ENCODE peak calls at places on chromosomes 13 and 19, in eight cellular contexts. C is psoas muscle, Y is dorsolateral prefrontal cortex, O is foreskin keratinocyte, S is left lung, M is tibial nerve, U is HL-60, L is sigmoid colon. X is an unnamed sample.

GRCh38 chr19:35011091-35011689 is 11.1 kb downstream of the GRAMD1A start:
- DNase-seq in C (no peak), Y (no peak), O (no peak), S (no peak), M (no peak), U (peak), L (peak), X (peak)

GRCh38 chr19:51480590-51480989 is 2.3 kb downstream of the CEACAM18 start:
- DNase-seq in C (no peak), Y (no peak), O (no peak), S (no peak), M (no peak), U (no peak), L (peak), X (no peak)

GRCh38 chr19:4803736-4804695 is 12.5 kb downstream of the FEM1A start:
- DNase-seq in C (peak), Y (peak), O (no peak), S (peak), M (no peak), U (peak), L (no peak), X (peak)

GRCh38 chr19:17889609-17890214 is 18.0 kb downstream of the SLC5A5 start:
- DNase-seq in C (no peak), Y (no peak), O (no peak), S (no peak), M (no peak), U (no peak), L (no peak), X (no peak)

GRCh38 chr19:45271709-45272108 is 20.6 kb downstream of the MARK4 start:
- DNase-seq in C (no peak), Y (no peak), O (no peak), S (no peak), M (no peak), U (no peak), L (no peak), X (no peak)

GRCh38 chr19:18317998-18318800 is 4.7 kb downstream of the LSM4 start:
- DNase-seq in C (no peak), Y (no peak), O (no peak), S (peak), M (no peak), U (peak), L (no peak), X (peak)

GRCh38 chr19:6100284-6100915 is 9.9 kb downstream of the RFX2 start:
- DNase-seq in C (peak), Y (no peak), O (no peak), S (peak), M (no peak), U (peak), L (no peak), X (no peak)

GRCh38 chr13:35502456-35502855 is 26.0 kb upstream of the MAB21L1 start:
- DNase-seq in C (no peak), Y (no peak), O (no peak), S (no peak), M (no peak), U (no peak), L (no peak), X (no peak)

GRCh38 chr13:113145496-113145895 is 13.0 kb upstream of the PROZ start:
- DNase-seq in C (no peak), Y (no peak), O (no peak), S (no peak), M (no peak), U (no peak), L (no peak), X (no peak)

GRCh38 chr19:28905996-28906395 is 307.0 kb downstream of the UQCRFS1 start:
- DNase-seq in C (no peak), Y (no peak), O (no peak), S (no peak), M (no peak), U (no peak), L (no peak), X (no peak)

GRCh38 chr13:44259045-44260042 is 114.3 kb upstream of the SERP2 start:
- DNase-seq in C (peak), Y (peak), O (no peak), S (no peak), M (peak), U (peak), L (no peak), X (peak)

GRCh38 chr19:16371540-16371986 is 46.9 kb downstream of the KLF2 start:
- DNase-seq in C (peak), Y (no peak), O (no peak), S (peak), M (no peak), U (peak), L (no peak), X (peak)

GRCh38 chr13:41017744-41018582 is 1.2 kb downstream of the ELF1 start:
- DNase-seq in C (no peak), Y (no peak), O (no peak), S (no peak), M (no peak), U (no peak), L (no peak), X (no peak)

GRCh38 chr19:19120308-19121156 is 17.7 kb downstream of the TMEM161A start:
- DNase-seq in C (no peak), Y (no peak), O (no peak), S (peak), M (peak), U (peak), L (peak), X (no peak)

GRCh38 chr19:11018179-11018578 is 57.3 kb downstream of the SMARCA4 start:
- DNase-seq in C (no peak), Y (no peak), O (no peak), S (no peak), M (no peak), U (no peak), L (no peak), X (no peak)

GRCh38 chr19:4507150-4507452 is 11.2 kb downstream of the PLIN4 start:
- DNase-seq in C (no peak), Y (no peak), O (no peak), S (no peak), M (no peak), U (no peak), L (no peak), X (no peak)

GRCh38 chr13:34733720-34734119 is 208.3 kb upstream of the NBEA start:
- DNase-seq in C (no peak), Y (no peak), O (no peak), S (no peak), M (no peak), U (no peak), L (no peak), X (no peak)

GRCh38 chr19:10118960-10119359 is 739 bp downstream of the EIF3G start:
- DNase-seq in C (no peak), Y (no peak), O (no peak), S (no peak), M (no peak), U (no peak), L (no peak), X (peak)

GRCh38 chr13:48160879-48161278 is 66.0 kb upstream of the MED4 start:
- DNase-seq in C (peak), Y (no peak), O (no peak), S (no peak), M (peak), U (no peak), L (no peak), X (no peak)

GRCh38 chr13:73187106-73187505 is 128.3 kb downstream of the KLF5 start:
- DNase-seq in C (no peak), Y (no peak), O (no peak), S (no peak), M (no peak), U (no peak), L (no peak), X (no peak)

GRCh38 chr13:79995334-79995733 is 345.6 kb downstream of the SPRY2 start:
- DNase-seq in C (no peak), Y (no peak), O (peak), S (no peak), M (no peak), U (no peak), L (no peak), X (no peak)

GRCh38 chr19:15147090-15147489 is 39.9 kb downstream of the SYDE1 start:
- DNase-seq in C (no peak), Y (no peak), O (no peak), S (no peak), M (no peak), U (no peak), L (no peak), X (no peak)

GRCh38 chr13:23583491-23583890 is 13.3 kb downstream of the TNFRSF19 start:
- DNase-seq in C (no peak), Y (no peak), O (no peak), S (no peak), M (no peak), U (no peak), L (no peak), X (no peak)

GRCh38 chr19:11963566-11964355 is 1.1 kb upstream of the ZNF763 start:
- DNase-seq in C (peak), Y (peak), O (no peak), S (peak), M (peak), U (peak), L (peak), X (peak)

GRCh38 chr19:29212614-29213573 is at the start of gene UQCRFS1:
- DNase-seq in C (peak), Y (peak), O (peak), S (peak), M (peak), U (peak), L (peak), X (peak)

GRCh38 chr13:64154514-64154913 is 2738.9 kb upstream of the PCDH20 start:
- DNase-seq in C (no peak), Y (no peak), O (peak), S (no peak), M (no peak), U (no peak), L (no peak), X (no peak)

GRCh38 chr19:35076657-35077056 is 35.1 kb downstream of the HPN start:
- DNase-seq in C (no peak), Y (no peak), O (no peak), S (no peak), M (no peak), U (no peak), L (no peak), X (no peak)

GRCh38 chr13:97275265-97275664 is 53.1 kb downstream of the MBNL2 start:
- DNase-seq in C (no peak), Y (no peak), O (no peak), S (no peak), M (no peak), U (no peak), L (no peak), X (no peak)

GRCh38 chr13:58883405-58883804 is 1251.9 kb downstream of the PCDH17 start:
- DNase-seq in C (no peak), Y (no peak), O (no peak), S (no peak), M (no peak), U (no peak), L (no peak), X (no peak)

GRCh38 chr13:42047561-42048322 is 706 bp upstream of the DGKH start:
- DNase-seq in C (peak), Y (peak), O (peak), S (peak), M (peak), U (peak), L (peak), X (no peak)

GRCh38 chr13:101144808-101145419 is 271.4 kb downstream of the NALCN start:
- DNase-seq in C (no peak), Y (no peak), O (no peak), S (no peak), M (no peak), U (peak), L (no peak), X (no peak)

GRCh38 chr19:2867025-2867991 is at the start of gene ZNF556:
- DNase-seq in C (peak), Y (peak), O (no peak), S (no peak), M (peak), U (no peak), L (no peak), X (no peak)

GRCh38 chr13:35909837-35910236 is 221.3 kb downstream of the DCLK1 start:
- DNase-seq in C (no peak), Y (no peak), O (no peak), S (no peak), M (no peak), U (no peak), L (no peak), X (no peak)

GRCh38 chr13:34913040-34913439 is 29.0 kb upstream of the NBEA start:
- DNase-seq in C (no peak), Y (no peak), O (no peak), S (no peak), M (no peak), U (peak), L (no peak), X (no peak)

GRCh38 chr19:46265217-46265828 is 31.5 kb upstream of the HIF3A start:
- DNase-seq in C (no peak), Y (peak), O (no peak), S (no peak), M (peak), U (peak), L (peak), X (peak)

GRCh38 chr13:30918662-30919405 is 12.8 kb downstream of the MEDAG start:
- DNase-seq in C (no peak), Y (no peak), O (peak), S (no peak), M (no peak), U (no peak), L (no peak), X (no peak)

GRCh38 chr13:60165391-60166099 is 1.8 kb upstream of the DIAPH3 start:
- DNase-seq in C (no peak), Y (no peak), O (no peak), S (no peak), M (no peak), U (no peak), L (no peak), X (no peak)
- H3K27ac ChIP-seq in C (no peak), Y (no peak), O (no peak), S (no peak), M (no peak), U (no peak), L (no peak), X (no peak)

DNA sequence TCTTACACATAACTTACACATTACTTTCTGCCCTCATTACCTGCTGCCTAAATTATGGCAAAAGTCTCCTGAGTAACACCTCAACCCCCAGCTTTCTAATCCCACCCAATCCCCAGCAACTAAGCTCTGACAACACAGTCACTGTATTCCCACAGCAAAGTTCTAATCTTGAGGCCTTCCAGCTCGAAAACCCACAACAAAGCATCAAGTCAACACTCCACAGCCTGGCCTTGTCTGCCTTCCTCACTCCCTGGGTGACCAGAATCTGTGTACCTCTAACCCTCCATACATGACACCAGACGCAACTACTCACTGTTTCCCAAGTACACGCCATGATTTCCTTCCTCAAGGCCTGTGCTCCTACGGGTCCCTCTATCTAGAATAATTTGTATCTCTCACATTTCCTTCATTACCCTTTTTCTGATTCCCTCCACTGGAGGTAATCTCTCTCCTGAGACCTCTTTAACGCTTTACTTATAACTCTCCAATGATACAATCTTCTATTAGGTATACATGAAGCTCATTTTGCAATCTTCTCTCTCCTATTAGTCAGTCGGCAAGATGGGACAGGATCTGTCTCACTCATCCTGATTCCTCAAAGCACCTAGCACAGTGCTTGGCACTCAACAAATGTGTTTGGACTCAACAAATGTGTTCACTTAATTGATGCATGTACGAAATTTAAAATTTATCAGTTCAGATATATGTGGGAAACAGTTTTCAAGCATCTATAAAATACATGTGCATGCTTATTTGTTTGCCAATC is 87.6 kb upstream of the DOCK9 start:
- DNase-seq in C (no peak), Y (no peak), O (no peak), S (no peak), M (no peak), U (no peak), L (no peak), X (no peak)
- H3K27ac ChIP-seq in C (no peak), Y (no peak), O (no peak), S (no peak), M (no peak), U (no peak), L (peak), X (no peak)

GRCh38 chr13:20400774-20401173 is 124.9 kb downstream of the CRYL1 start:
- DNase-seq in C (no peak), Y (no peak), O (peak), S (no peak), M (no peak), U (no peak), L (no peak), X (no peak)
- H3K27ac ChIP-seq in C (no peak), Y (no peak), O (peak), S (no peak), M (no peak), U (no peak), L (no peak), X (no peak)

DNA sequence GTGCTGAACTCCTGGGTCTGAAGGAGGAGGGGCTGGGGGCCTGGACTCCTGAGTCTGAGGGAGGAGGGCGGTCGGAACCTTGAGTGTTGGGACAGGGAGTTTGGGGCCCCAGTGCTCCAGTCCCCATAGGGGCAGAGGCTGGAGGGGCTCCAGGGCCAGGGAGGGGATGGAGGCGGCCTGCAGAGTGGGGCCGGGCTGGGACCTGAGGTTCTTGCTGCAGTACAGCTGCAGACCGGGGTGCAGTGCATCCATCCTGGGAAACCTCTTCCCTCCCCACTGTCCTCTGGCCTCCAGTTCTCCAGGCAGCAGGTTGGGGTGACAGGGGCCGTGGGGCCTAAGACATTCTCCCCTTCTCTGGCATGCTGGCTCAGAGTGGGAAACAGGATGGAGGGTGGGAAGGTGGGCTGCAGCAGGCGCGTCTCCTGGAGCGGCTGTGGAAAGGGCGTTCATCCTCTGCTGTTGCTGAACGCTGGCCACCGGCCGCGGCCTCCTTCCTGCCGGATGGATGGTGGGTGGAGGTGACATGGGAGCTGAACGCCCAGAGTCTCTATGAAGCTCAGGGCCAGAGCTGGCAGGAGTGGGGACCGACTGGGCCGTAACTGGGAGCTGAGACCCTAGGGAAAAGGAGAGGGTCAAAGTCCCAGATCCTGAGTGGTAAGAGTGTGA is 1.6 kb downstream of the BRSK1 start:
- DNase-seq in C (no peak), Y (no peak), O (no peak), S (peak), M (no peak), U (no peak), L (no peak), X (no peak)
- H3K27ac ChIP-seq in C (no peak), Y (peak), O (no peak), S (no peak), M (peak), U (no peak), L (peak), X (no peak)

DNA sequence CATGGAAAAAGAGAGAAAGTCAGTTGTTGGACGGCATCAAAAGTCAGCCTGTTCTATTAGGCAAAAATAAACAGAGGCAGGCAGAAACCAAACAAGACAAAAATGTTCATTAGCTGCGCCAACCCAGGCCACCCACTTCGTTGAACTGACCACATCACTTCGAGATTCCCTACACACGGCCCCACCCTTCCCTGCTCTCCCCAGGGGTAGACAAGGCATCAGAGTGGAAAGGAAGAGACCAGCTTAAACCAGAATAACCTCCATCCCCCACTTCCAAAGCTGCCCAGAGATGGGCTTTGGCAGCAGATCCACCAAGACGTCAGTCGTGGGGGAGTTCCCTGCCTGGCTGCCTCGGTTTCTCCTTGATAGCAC is 204.6 kb upstream of the TSHZ3 start:
- DNase-seq in C (no peak), Y (no peak), O (no peak), S (no peak), M (peak), U (no peak), L (no peak), X (no peak)
- H3K27ac ChIP-seq in C (no peak), Y (no peak), O (no peak), S (no peak), M (peak), U (no peak), L (no peak), X (no peak)

DNA sequence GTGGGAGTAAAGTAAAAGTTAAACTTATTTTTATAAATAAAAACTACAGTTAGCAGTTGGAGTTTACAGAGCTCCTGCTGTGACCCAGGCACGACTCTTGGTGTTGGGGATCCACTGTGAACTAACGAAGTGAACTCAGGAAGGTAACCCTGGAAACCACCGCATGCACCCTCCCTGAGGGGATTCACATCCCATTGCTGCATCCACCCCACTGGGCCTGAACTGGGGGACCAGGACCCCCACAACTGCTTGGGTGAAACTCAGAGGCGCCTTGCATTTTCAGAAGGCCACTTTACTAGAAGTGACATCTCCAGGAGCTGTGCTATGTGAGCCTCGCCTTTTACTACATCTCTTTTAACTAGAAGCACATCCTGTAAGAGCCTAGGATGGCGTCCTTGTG is 166.4 kb downstream of the TEX29 start:
- DNase-seq in C (no peak), Y (no peak), O (no peak), S (peak), M (no peak), U (no peak), L (no peak), X (no peak)
- H3K27ac ChIP-seq in C (no peak), Y (no peak), O (no peak), S (no peak), M (no peak), U (no peak), L (no peak), X (no peak)

GRCh38 chr13:32285633-32285965 is 29.6 kb downstream of the ZAR1L start:
- DNase-seq in C (no peak), Y (no peak), O (no peak), S (no peak), M (no peak), U (no peak), L (no peak), X (no peak)
- H3K27ac ChIP-seq in C (peak), Y (peak), O (no peak), S (no peak), M (no peak), U (no peak), L (peak), X (no peak)

GRCh38 chr13:89721216-89721615 is 1626.3 kb upstream of the MIR17HG start:
- DNase-seq in C (no peak), Y (no peak), O (no peak), S (no peak), M (no peak), U (no peak), L (no peak), X (no peak)

GRCh38 chr13:89726690-89727435 is 1620.6 kb upstream of the MIR17HG start:
- DNase-seq in C (no peak), Y (no peak), O (peak), S (no peak), M (no peak), U (no peak), L (no peak), X (no peak)
- H3K27ac ChIP-seq in C (no peak), Y (no peak), O (peak), S (no peak), M (no peak), U (no peak), L (no peak), X (no peak)

GRCh38 chr13:111626371-111627305 is 306.2 kb downstream of the TEX29 start:
- DNase-seq in C (no peak), Y (no peak), O (no peak), S (no peak), M (no peak), U (no peak), L (no peak), X (no peak)
- H3K27ac ChIP-seq in C (no peak), Y (no peak), O (no peak), S (no peak), M (no peak), U (no peak), L (no peak), X (no peak)